ENCODE peak calls at places on chromosomes 7 and 10, in nine cellular contexts. P, S, I, H, X, C, D, O and Z are unnamed samples.

GRCh38 chr10:78331391-78331922 is 297.8 kb downstream of the RPS24 start:
- DNase-seq in O (peak; percentile 63), I (peak; percentile 39), S (no peak), C (no peak), X (no peak), D (no peak), H (no peak), P (peak; percentile 73), Z (no peak)

GRCh38 chr7:2431260-2431867 is 28.0 kb downstream of the CHST12 start:
- DNase-seq in C (no peak), O (no peak), D (peak; percentile 49), P (no peak), I (no peak), X (no peak), H (no peak), S (no peak), Z (no peak)

GRCh38 chr7:155800741-155801267 is 11.5 kb downstream of the SHH start:
- DNase-seq in C (no peak), D (no peak), S (no peak), P (no peak), H (no peak), X (no peak), I (no peak), O (no peak), Z (no peak)

GRCh38 chr10:124680675-124681074 is 63.5 kb downstream of the FAM53B start:
- DNase-seq in P (peak; percentile 83), X (no peak), O (no peak), D (no peak), I (peak; percentile 86), S (no peak), H (peak; percentile 45), C (peak; percentile 75), Z (no peak)

GRCh38 chr10:97069576-97070362 is 116.0 kb downstream of the SLIT1 start:
- DNase-seq in P (no peak), I (no peak), X (peak; percentile 93), C (no peak), H (no peak), S (no peak), D (no peak), O (peak; percentile 24), Z (peak; percentile 12)

GRCh38 chr10:114044251-114045070 is 795 bp downstream of the ADRB1 start:
- DNase-seq in P (no peak), O (no peak), C (no peak), H (no peak), X (no peak), I (no peak), S (peak; percentile 32), D (no peak), Z (no peak)

GRCh38 chr10:52359466-52359865 is 45.4 kb downstream of the DKK1 start:
- DNase-seq in O (peak; percentile 33), P (no peak), D (no peak), I (no peak), H (no peak), C (no peak), S (no peak), X (no peak), Z (no peak)

GRCh38 chr7:90175667-90176066 is 21.4 kb downstream of the STEAP1 start:
- DNase-seq in O (no peak), X (no peak), I (no peak), H (no peak), C (no peak), P (no peak), D (no peak), S (no peak), Z (no peak)

GRCh38 chr7:932651-932975 is 21.9 kb downstream of the ADAP1 start:
- DNase-seq in P (no peak), D (no peak), C (no peak), H (no peak), S (no peak), I (no peak), X (no peak), O (no peak), Z (no peak)

GRCh38 chr10:100130786-100131185 is 49.1 kb upstream of the CPN1 start:
- DNase-seq in S (no peak), O (no peak), I (no peak), D (no peak), P (no peak), H (no peak), C (no peak), X (no peak), Z (no peak)

GRCh38 chr10:4067552-4068254 is 282.7 kb upstream of the KLF6 start:
- DNase-seq in D (no peak), P (no peak), C (no peak), X (peak; percentile 59), I (no peak), H (no peak), O (no peak), S (no peak), Z (peak; percentile 9)

GRCh38 chr10:124997246-124997790 is 55.4 kb downstream of the ZRANB1 start:
- DNase-seq in C (peak; percentile 8), H (no peak), I (peak; percentile 19), D (no peak), O (no peak), P (no peak), X (no peak), S (no peak), Z (no peak)

GRCh38 chr10:35834916-35835499 is 192.9 kb upstream of the FZD8 start:
- DNase-seq in H (no peak), I (no peak), D (no peak), P (no peak), O (no peak), X (peak; percentile 76), C (no peak), S (no peak), Z (no peak)

DNA sequence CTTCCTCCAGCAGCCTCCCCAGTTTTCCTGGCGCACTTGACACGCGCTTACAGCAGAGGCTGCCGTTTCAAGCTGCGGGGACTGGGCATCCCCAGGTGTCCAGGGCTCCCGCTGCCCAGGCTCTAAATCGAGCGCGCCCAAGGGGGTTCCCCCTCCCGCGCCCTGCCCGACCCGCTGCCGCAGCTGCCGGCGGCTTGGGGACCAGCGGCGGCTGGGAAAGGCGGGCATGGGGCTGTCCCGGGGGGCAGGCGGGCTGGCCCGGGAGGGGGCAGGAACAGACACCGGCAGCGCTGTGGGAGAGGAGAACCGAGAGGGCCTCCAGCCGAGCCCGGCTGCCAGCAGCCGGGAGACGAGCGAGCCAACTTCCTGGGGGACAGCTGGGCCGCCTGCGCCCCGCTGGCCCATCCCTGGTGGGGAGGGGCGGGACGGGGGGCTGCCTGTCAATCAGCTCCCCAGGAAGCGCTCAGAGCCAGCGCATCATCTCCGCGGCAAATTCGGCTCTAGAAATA is 14.9 kb downstream of the GRID2IP start:
- DNase-seq in S (no peak), P (no peak), X (no peak), C (no peak), I (no peak), D (no peak), O (no peak), H (no peak), Z (no peak)
- H3K4me3 ChIP-seq in S (peak overlapping the region; percentile 18), P (peak overlapping the region; percentile 43), X (no peak overlapping the region), C (no peak overlapping the region), I (no peak overlapping the region), D (no peak overlapping the region), O (no peak overlapping the region), H (peak overlapping the region; percentile 3), Z (no peak overlapping the region)

GRCh38 chr7:13047061-13047460 is 359.6 kb downstream of the ARL4A start:
- DNase-seq in P (no peak), D (no peak), X (no peak), C (no peak), S (no peak), H (no peak), O (no peak), I (no peak), Z (peak; percentile 6)
- TF ChIP-seq CTCF in P (no peak), D (no peak), X (no peak), C (no peak), S (no peak), H (no peak), O (peak; percentile 2), I (no peak), Z (no peak)

DNA sequence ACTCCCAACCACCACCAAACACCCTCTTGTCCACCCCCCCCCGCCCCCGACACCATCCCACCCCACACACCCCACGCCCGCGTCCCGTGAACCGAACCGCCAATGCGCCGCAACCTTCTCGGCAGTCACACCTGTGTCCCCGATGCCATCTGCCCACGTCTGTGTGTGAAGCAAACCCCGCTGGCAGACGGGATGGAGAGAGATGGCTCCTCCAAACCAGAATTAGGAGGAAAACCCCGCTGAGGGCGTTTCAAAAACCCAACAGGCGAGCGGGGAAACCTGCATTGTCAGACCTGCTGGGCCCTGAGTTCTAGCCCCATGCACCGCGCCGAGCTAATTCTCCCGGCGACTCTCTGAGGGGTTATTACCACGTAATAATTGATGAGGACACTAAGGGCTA is 28.6 kb upstream of the KCNK18 start:
- DNase-seq in C (no peak), S (no peak), H (no peak), D (no peak), X (no peak), P (no peak), I (no peak), O (no peak), Z (no peak)
- H3K4me3 ChIP-seq in C (no peak overlapping the region), S (no peak overlapping the region), H (no peak overlapping the region), D (no peak overlapping the region), X (no peak overlapping the region), P (no peak overlapping the region), I (no peak overlapping the region), O (no peak overlapping the region), Z (no peak overlapping the region)

GRCh38 chr10:104642001-104642270 is 846 bp downstream of the SORCS3 start:
- DNase-seq in I (no peak), O (no peak), S (no peak), D (no peak), P (no peak), X (no peak), C (no peak), H (no peak), Z (no peak)

GRCh38 chr10:104641150-104642000 is at the start of gene SORCS3:
- DNase-seq in D (no peak), O (peak; percentile 3), C (no peak), I (no peak), H (no peak), P (no peak), S (no peak), X (no peak), Z (no peak)

GRCh38 chr10:104640339-104641149 is 546 bp upstream of the SORCS3 start:
- DNase-seq in C (no peak), D (no peak), X (no peak), I (no peak), P (no peak), S (no peak), O (peak; percentile 14), H (no peak), Z (no peak)

GRCh38 chr10:104639595-104640338 is 1.3 kb upstream of the SORCS3 start:
- DNase-seq in S (no peak), H (no peak), P (no peak), O (no peak), C (no peak), D (no peak), I (no peak), X (no peak), Z (no peak)

DNA sequence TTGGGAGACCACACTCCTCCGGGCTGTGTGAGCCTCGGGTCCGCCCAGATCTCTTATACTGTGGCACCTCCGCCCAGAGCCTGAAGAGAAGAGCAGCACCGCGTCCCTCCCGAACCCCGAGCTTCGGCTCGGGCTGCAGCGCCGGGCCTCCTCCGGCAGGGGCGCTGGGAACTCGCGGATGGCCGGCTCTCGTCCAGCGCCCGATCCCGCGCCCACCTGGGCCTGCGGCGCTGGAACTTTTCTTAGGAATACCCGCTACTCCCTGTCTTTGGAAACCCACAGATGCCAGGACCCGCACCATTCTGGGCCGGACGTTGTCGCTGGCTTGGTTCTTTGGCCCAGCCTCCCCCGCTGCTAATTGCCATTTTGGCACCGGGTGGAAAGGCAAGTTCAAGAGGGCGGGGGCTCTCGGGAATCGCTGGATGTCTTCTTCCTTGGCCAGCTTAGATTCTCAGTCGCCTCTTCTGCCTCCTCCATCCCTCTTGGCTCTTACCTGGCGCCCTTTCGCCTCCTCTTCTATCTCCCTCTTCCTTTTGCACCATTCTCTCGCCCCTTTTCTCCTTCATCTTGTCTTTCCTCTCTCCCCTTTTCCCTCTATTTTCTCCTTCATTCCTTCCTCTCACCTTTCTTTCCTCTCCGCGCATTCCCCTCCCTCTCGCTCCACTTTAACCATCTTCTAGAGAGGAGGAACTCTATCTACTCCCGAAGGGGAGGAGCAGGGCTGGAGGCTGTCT is 2.1 kb upstream of the SORCS3 start:
- DNase-seq in O (no peak), X (no peak), H (no peak), P (no peak), C (no peak), D (no peak), S (no peak), I (no peak), Z (no peak)
- TF ChIP-seq CTCF in O (peak; percentile 58), X (peak; percentile 41), H (peak; percentile 41), P (no peak), C (no peak), D (no peak), S (no peak), I (no peak), Z (peak; percentile 38)